ENCODE peak calls at places on chromosomes 5 and 9, in six cellular contexts. H is hepatocyte, P is AG09319, R is fibroblast of lung, L is HFF-Myc, Y is dorsolateral prefrontal cortex. C is an unnamed sample.

GRCh38 chr5:79795764-79796398 is 106.2 kb downstream of the CMYA5 start:
- DNase-seq in H (peak; percentile 13), P (no peak), R (peak; percentile 49), L (no peak), Y (no peak), C (peak; percentile 82)

GRCh38 chr5:162434311-162434710 is 366.7 kb downstream of the GABRG2 start:
- DNase-seq in H (no peak), P (no peak), R (no peak), L (no peak), Y (no peak), C (no peak)

GRCh38 chr5:91160751-91161285 is 222.3 kb downstream of the ARRDC3 start:
- DNase-seq in H (no peak), P (no peak), R (no peak), L (no peak), Y (no peak), C (no peak)

GRCh38 chr9:2821855-2822254 is 22.0 kb downstream of the PUM3 start:
- DNase-seq in H (no peak), P (no peak), R (no peak), L (no peak), Y (no peak), C (no peak)

GRCh38 chr5:154395407-154396106 is 50.2 kb upstream of the SAP30L start:
- DNase-seq in H (no peak), P (no peak), R (peak; percentile 55), L (no peak), Y (no peak), C (peak; percentile 80)

GRCh38 chr5:62956597-62956996 is 378.0 kb downstream of the LRRC70 start:
- DNase-seq in H (no peak), P (no peak), R (no peak), L (no peak), Y (no peak), C (no peak)

GRCh38 chr5:6717247-6717646 is 4.0 kb downstream of the TENT4A start:
- DNase-seq in H (no peak), P (no peak), R (no peak), L (no peak), Y (no peak), C (no peak)

GRCh38 chr5:95530441-95530840 is 24.3 kb downstream of the SKIC3 start:
- DNase-seq in H (peak; percentile 15), P (no peak), R (peak; percentile 91), L (no peak), Y (peak; percentile 50), C (no peak)

GRCh38 chr5:13659391-13659790 is 285.1 kb downstream of the DNAH5 start:
- DNase-seq in H (no peak), P (no peak), R (peak; percentile 35), L (no peak), Y (no peak), C (no peak)

GRCh38 chr5:108220834-108221233 is 161.1 kb downstream of the FBXL17 start:
- DNase-seq in H (no peak), P (no peak), R (no peak), L (no peak), Y (no peak), C (no peak)

GRCh38 chr9:12954441-12954840 is 179.6 kb downstream of the LURAP1L start:
- DNase-seq in H (no peak), P (no peak), R (no peak), L (no peak), Y (no peak), C (no peak)

GRCh38 chr9:12958279-12958678 is 183.5 kb downstream of the LURAP1L start:
- DNase-seq in H (no peak), P (no peak), R (no peak), L (no peak), Y (no peak), C (no peak)

GRCh38 chr9:12955510-12956163 is 180.8 kb downstream of the LURAP1L start:
- DNase-seq in H (no peak), P (no peak), R (no peak), L (no peak), Y (no peak), C (no peak)

GRCh38 chr9:12956805-12957204 is 182.0 kb downstream of the LURAP1L start:
- DNase-seq in H (no peak), P (no peak), R (no peak), L (no peak), Y (no peak), C (no peak)

GRCh38 chr9:12956261-12956660 is 181.4 kb downstream of the LURAP1L start:
- DNase-seq in H (peak; percentile 16), P (no peak), R (no peak), L (no peak), Y (no peak), C (no peak)
- TF ChIP-seq CTCF in H (no peak), P (no peak), R (no peak), L (no peak), Y (no peak), C (no peak)

DNA sequence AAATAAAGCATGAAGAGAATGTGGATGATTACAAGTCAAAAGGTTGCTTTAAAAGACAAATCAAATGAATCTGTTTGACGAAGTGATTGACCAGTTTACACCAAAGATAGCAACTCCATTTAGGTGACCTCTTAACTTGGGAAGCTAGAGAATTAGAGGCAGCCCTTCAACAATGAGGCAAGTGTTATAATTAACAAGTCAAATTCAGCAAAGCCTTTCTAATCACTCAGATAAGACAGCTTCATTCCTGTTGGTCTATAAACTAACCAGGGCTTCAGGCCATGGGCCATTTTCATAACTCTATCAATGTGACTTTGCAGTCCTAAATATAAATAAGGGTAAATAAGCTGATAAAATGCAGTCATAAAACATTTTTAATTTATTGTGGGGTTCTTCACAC is 712.2 kb upstream of the SEMA6A start:
- DNase-seq in H (no peak), P (no peak), R (no peak), L (no peak), Y (no peak), C (no peak)
- TF ChIP-seq CTCF in H (no peak), P (no peak), R (no peak), L (no peak), Y (no peak), C (no peak)

DNA sequence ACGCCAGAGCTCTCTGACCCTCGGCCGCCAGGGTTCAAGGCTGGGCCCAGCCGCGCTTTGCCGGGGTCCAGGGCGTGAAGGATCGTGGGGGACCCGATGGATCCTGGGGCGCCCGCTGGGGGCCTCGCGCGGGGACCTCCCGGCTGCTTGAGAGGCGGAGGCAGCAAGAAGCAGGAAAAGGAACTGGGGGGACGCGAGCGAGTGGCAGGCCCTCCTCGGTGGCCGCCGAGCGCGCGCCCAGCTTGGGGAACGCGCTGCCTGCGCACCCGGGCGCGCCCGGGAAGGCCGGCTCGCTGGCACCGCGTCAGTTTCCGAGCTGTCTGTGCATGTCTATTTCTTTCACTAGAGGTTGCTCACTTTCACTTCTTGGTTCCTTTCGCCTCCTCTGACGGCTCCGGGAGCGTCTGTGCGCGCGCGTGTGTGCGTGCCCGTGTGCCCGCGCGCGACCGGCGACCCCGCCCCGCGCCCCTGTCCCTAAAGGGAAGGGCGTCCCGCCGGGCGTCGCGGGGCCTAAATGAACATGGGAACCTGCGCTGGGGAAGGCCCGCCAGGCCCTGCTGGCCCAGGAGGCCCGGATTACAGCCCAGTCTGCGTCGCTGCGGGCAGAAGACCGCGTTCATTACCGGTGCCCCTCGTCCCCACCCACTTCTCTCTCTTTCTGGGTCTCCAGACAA is 205.5 kb upstream of the IER5L start:
- DNase-seq in H (peak; percentile 88), P (peak; percentile 44), R (peak; percentile 69), L (peak; percentile 10), Y (peak; percentile 72), C (peak; percentile 63)
- TF ChIP-seq CTCF in H (peak; percentile 37), P (no peak), R (no peak), L (no peak), Y (peak; percentile 37), C (no peak)

GRCh38 chr9:35813434-35814105 is 1.3 kb downstream of the HINT2 start:
- DNase-seq in H (peak; percentile 56), P (no peak), R (peak; percentile 38), L (no peak), Y (no peak), C (peak; percentile 24)
- TF ChIP-seq CTCF in H (peak; percentile 27), P (peak; percentile 17), R (no peak), L (peak; percentile 39), Y (peak; percentile 16), C (peak; percentile 40)

GRCh38 chr5:140926211-140926902 is at the start of gene PCDHAC1:
- DNase-seq in H (peak; percentile 96), P (no peak), R (peak; percentile 30), L (peak; percentile 1), Y (peak; percentile 84), C (peak; percentile 76)
- TF ChIP-seq CTCF in H (peak; percentile 98), P (peak; percentile 33), R (peak; percentile 27), L (peak; percentile 61), Y (peak; percentile 87), C (peak; percentile 31)

DNA sequence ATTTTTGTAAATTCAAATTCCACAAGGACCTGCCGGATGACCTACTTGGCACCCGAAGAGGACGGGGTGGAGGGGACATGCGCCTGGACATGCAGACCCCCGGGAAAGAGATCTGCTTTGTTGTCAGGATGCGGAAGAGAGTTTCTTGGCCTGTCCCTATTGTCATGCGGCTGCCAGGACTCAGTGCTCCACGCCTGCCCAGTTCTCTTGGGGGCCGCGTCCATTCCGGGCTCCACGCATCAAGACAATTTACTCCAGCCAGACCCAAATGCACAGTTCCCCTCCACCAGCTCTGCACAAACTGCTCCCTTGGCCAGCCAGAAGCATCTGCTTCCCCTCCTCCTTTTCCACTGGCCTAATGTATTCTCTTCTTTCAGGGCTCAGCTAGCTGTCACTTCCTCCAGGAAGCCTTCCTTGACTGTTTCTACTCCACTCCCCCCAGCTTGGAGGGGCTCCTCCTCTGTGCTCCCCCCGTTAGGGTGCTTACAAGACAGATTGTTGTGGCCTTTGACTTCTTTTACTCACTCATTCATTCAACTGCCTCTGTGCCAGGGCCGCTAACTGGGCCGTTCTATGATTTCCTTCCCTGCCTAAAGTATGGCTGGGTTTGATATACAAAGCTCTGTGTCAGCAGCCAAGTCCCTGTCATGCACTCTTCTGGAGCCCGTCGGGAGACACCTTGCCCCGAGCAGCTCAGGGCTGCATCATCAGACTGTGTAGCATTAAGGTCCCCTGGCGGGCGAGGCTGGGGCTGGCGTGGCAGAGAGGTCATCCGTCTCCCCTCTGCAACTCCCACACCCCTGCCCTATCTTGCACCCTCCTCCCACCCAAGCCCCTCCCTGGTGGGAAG is 6.6 kb downstream of the FIBCD1 start:
- DNase-seq in H (peak; percentile 63), P (no peak), R (no peak), L (no peak), Y (no peak), C (no peak)
- TF ChIP-seq CTCF in H (no peak), P (no peak), R (peak; percentile 30), L (no peak), Y (no peak), C (no peak)

GRCh38 chr5:169300468-169301385 is at the start of gene SLIT3:
- DNase-seq in H (peak; percentile 91), P (peak; percentile 79), R (peak; percentile 88), L (no peak), Y (peak; percentile 67), C (no peak)
- TF ChIP-seq CTCF in H (no peak), P (no peak), R (no peak), L (no peak), Y (no peak), C (no peak)

DNA sequence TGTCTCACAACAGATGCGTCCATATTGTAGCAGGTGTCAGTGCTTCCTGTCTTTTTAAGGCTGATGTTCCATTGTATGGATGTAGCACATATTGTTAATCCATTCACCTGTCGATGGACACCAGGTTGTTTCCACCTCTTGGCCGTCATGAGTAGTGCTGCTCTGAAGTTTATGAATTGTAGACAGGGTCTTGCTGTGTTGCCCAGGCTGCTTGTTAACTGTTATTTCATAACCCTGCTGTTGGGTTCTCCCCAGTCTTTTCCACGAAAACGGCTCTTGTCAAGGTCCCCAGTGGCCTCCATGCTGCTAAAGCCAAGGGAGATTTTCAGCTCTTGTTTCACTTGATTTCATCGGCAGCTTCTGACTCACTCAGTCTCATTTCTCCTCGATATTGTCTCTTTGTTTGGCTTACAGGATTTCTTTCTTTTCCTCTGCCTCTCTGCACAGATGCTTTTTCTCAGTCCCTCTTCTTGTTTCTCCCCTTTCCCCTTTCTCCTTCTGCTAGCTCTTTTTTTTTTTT is 12.1 kb upstream of the PSD2 start:
- DNase-seq in H (no peak), P (no peak), R (no peak), L (no peak), Y (no peak), C (no peak)
- TF ChIP-seq CTCF in H (no peak), P (no peak), R (no peak), L (no peak), Y (no peak), C (no peak)

C was measured in Calu3.